ENCODE peak calls at places on chromosomes 16 and 17, in six cellular contexts. Q is EL; E is CD4-positive, alpha-beta memory T cell; A is activated CD4-positive, alpha-beta T cell treated with anti-CD3 and anti-CD28 coated beads, Interleukin-2, amount 50 U/mL, for 1 hour; G is HTR-8/SVneo; J is GM12892. I is an unnamed sample.

GRCh38 chr17:17840751-17841591 is 4.2 kb upstream of the SREBF1 start:
- DNase-seq in Q (peak; percentile 39), E (peak; percentile 39), A (no peak), G (no peak), J (no peak), I (no peak)

GRCh38 chr17:67520282-67520906 is 143.3 kb downstream of the PITPNC1 start:
- DNase-seq in Q (no peak), E (no peak), A (no peak), G (no peak), J (no peak), I (no peak)

GRCh38 chr17:7712111-7712771 is 5.3 kb upstream of the DNAH2 start:
- DNase-seq in Q (no peak), E (no peak), A (no peak), G (no peak), J (no peak), I (no peak)

GRCh38 chr16:11049396-11050059 is 105.2 kb downstream of the CLEC16A start:
- DNase-seq in Q (peak; percentile 55), E (no peak), A (no peak), G (no peak), J (no peak), I (no peak)

GRCh38 chr17:5121186-5121841 is 5.5 kb downstream of the USP6 start:
- DNase-seq in Q (no peak), E (no peak), A (no peak), G (no peak), J (no peak), I (no peak)

GRCh38 chr17:65750678-65751077 is 189.2 kb upstream of the AXIN2 start:
- DNase-seq in Q (peak; percentile 96), E (peak; percentile 73), A (peak; percentile 52), G (peak; percentile 74), J (no peak), I (no peak)

GRCh38 chr17:48439875-48440505 is 10.0 kb upstream of the SKAP1 start:
- DNase-seq in Q (no peak), E (peak; percentile 90), A (peak; percentile 56), G (no peak), J (no peak), I (no peak)

GRCh38 chr16:31179747-31180458 is at the start of gene FUS:
- DNase-seq in Q (peak; percentile 84), E (peak; percentile 89), A (peak; percentile 91), G (peak; percentile 99), J (peak; percentile 88), I (peak; percentile 96)

GRCh38 chr17:892958-893357 is 86.6 kb downstream of the NXN start:
- DNase-seq in Q (no peak), E (no peak), A (no peak), G (no peak), J (no peak), I (no peak)

GRCh38 chr17:77507116-77507885 is 366.5 kb downstream of the SEC14L1 start:
- DNase-seq in Q (no peak), E (no peak), A (no peak), G (no peak), J (no peak), I (peak; percentile 31)

GRCh38 chr17:42120161-42121065 is 754 bp downstream of the KAT2A start:
- DNase-seq in Q (peak; percentile 35), E (no peak), A (no peak), G (peak; percentile 49), J (no peak), I (peak; percentile 69)

GRCh38 chr16:88384222-88385111 is 1.7 kb downstream of the ZNF469 start:
- DNase-seq in Q (no peak), E (no peak), A (no peak), G (no peak), J (no peak), I (no peak)